ENCODE peak calls at places on chromosome 7, in eight cellular contexts. C, L, I, A, X, H, B and K are unnamed samples.

GRCh38 chr7:149635561-149636329 is 137.6 kb downstream of the ZNF467 start:
- DNase-seq in L (no peak), X (no peak), A (no peak), I (peak; percentile 94), H (no peak), C (no peak), B (no peak), K (peak; percentile 88)

GRCh38 chr7:116527521-116527920 is 2.7 kb downstream of the CAV1 start:
- DNase-seq in A (peak; percentile 59), L (no peak), X (no peak), I (no peak), C (no peak), H (no peak), B (no peak), K (no peak)

GRCh38 chr7:135190703-135191102 is 20.2 kb upstream of the CYREN start:
- DNase-seq in L (no peak), A (no peak), X (no peak), H (no peak), I (no peak), C (no peak), B (no peak), K (no peak)

GRCh38 chr7:75968561-75969001 is 25.8 kb downstream of the TMEM120A start:
- DNase-seq in A (no peak), C (no peak), B (no peak), X (peak; percentile 18), I (no peak), H (no peak), L (peak; percentile 79), K (no peak)

GRCh38 chr7:10802526-10802925 is 171.1 kb upstream of the PHF14 start:
- DNase-seq in C (no peak), A (peak; percentile 78), I (peak; percentile 77), L (no peak), B (no peak), X (no peak), H (no peak), K (no peak)

GRCh38 chr7:139023076-139023475 is 12.8 kb downstream of the ZC3HAV1L start:
- DNase-seq in L (no peak), C (no peak), X (no peak), A (no peak), B (no peak), I (no peak), H (no peak), K (no peak)

GRCh38 chr7:30968747-30969603 is 5.2 kb downstream of the GHRHR start:
- DNase-seq in L (no peak), H (no peak), C (no peak), I (no peak), X (peak; percentile 38), A (no peak), B (no peak), K (no peak)

GRCh38 chr7:82235710-82236109 is 207.9 kb downstream of the CACNA2D1 start:
- DNase-seq in C (no peak), X (no peak), H (no peak), B (no peak), L (no peak), I (no peak), A (peak; percentile 53), K (no peak)

GRCh38 chr7:35370694-35371093 is 116.8 kb upstream of the TBX20 start:
- DNase-seq in L (no peak), I (no peak), C (no peak), A (no peak), H (no peak), B (no peak), X (no peak), K (no peak)

GRCh38 chr7:96837583-96837982 is 127.9 kb upstream of the SEM1 start:
- DNase-seq in I (no peak), A (no peak), X (no peak), B (no peak), H (no peak), C (no peak), L (no peak), K (no peak)

GRCh38 chr7:46583606-46584005 is 662.5 kb upstream of the IGFBP3 start:
- DNase-seq in X (no peak), C (no peak), L (no peak), A (peak; percentile 90), H (no peak), B (no peak), I (no peak), K (no peak)

GRCh38 chr7:130423636-130424035 is 17.2 kb downstream of the CEP41 start:
- DNase-seq in L (no peak), H (no peak), B (no peak), X (no peak), A (no peak), C (no peak), I (no peak), K (no peak)

GRCh38 chr7:100627238-100627549 is 14.2 kb downstream of the TFR2 start:
- DNase-seq in L (no peak), A (no peak), B (no peak), I (no peak), X (no peak), H (no peak), C (no peak), K (no peak)
- H3K27ac ChIP-seq in L (no peak overlapping the region), A (no peak overlapping the region), B (no peak overlapping the region), I (no peak overlapping the region), X (no peak overlapping the region), H (no peak overlapping the region), C (peak overlapping the region; percentile 71), K (no peak overlapping the region)

GRCh38 chr7:55140221-55140980 is 121.6 kb downstream of the EGFR start:
- DNase-seq in H (no peak), L (no peak), I (no peak), A (peak; percentile 60), X (no peak), B (no peak), C (no peak), K (no peak)
- H3K27ac ChIP-seq in H (no peak overlapping the region), L (peak overlapping the region; percentile 69), I (no peak overlapping the region), A (peak overlapping the region; percentile 39), X (no peak overlapping the region), B (no peak overlapping the region), C (no peak overlapping the region), K (no peak overlapping the region)

DNA sequence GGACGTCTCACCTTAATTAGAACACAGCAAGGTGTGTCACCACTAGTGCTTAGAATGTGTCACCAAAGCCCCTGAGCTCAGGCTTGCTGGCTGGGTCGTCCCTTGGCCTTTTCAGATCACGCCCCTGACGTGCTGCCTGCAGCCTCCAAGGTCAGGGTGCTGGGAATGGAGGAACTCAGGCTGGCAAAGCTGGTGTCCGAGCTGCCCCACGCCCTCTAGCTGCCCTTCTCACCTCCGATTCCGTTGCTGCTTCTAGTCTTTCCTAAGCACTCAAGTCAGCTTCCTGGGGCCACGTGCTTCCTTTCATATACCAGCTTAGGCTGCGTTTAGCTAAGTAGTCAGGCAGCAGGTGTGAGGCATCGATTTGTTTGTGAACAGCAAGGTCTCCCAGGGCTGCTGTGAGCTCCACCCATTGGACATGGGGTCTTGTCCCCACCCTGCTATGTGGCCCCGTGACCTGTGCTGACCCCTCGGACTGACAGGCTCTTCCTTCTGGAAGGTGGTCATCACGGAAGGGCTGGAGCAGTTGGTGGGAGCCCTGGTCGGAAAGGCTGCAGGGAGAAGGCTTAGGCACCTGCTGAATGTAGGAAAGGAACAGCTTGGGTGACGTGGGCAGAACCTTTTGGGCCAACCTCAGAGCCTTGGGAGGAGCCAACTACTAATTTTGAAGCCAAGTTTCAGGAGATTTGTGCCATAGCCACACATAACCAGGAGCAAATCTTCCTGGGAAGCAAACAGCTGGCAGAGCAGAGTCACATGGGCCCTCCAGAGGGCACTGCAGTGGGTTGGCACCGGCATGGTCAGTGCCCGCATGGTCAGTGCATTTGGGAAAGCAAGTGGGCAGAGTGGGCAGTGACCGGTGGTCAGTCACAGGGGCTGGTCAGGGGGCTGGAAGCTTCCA is 28.8 kb downstream of the VIPR2 start:
- DNase-seq in A (no peak), B (no peak), C (peak; percentile 37), I (no peak), X (no peak), L (peak; percentile 14), H (no peak), K (peak; percentile 55)
- H3K27ac ChIP-seq in A (no peak overlapping the region), B (no peak overlapping the region), C (no peak overlapping the region), I (no peak overlapping the region), X (no peak overlapping the region), L (no peak overlapping the region), H (no peak overlapping the region), K (no peak overlapping the region)

GRCh38 chr7:25496394-25497103 is 268.3 kb upstream of the NPVF start:
- DNase-seq in H (no peak), B (no peak), A (no peak), L (no peak), I (no peak), C (no peak), X (no peak), K (no peak)

GRCh38 chr7:25493811-25494366 is 265.6 kb upstream of the NPVF start:
- DNase-seq in X (no peak), B (no peak), A (no peak), I (no peak), C (no peak), H (no peak), L (no peak), K (no peak)

GRCh38 chr7:25495905-25496304 is 267.6 kb upstream of the NPVF start:
- DNase-seq in B (no peak), X (no peak), A (no peak), L (no peak), I (no peak), C (no peak), H (no peak), K (no peak)

DNA sequence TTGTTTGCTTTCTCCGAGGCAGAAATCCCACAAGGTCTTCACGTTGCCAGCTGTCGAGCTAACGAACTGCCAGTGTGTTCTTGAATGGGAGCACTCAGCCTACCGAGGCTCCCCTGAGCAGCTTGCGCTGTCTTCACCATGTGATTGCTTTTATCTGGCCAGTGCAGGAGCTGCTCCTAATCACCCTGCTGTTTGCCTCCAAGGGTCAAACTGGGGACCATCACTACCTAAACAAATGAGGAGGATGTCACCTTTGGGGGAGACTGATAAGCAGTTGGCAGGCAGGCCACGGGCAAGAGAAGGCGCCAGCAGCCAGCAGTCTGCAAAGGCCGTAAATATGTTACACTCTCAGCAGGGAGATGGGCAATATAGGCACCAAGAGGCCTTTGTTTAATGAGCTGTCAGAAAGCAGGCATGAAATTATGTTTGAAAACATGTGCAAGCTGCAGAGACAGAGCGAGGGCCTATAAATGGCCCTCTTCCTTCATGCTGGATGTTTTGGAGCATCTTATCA is 267.1 kb upstream of the NPVF start:
- DNase-seq in B (no peak), A (no peak), L (no peak), I (peak; percentile 85), C (no peak), H (peak; percentile 52), X (no peak), K (peak; percentile 66)
- H3K27ac ChIP-seq in B (peak overlapping the region; percentile 58), A (no peak overlapping the region), L (no peak overlapping the region), I (no peak overlapping the region), C (no peak overlapping the region), H (peak overlapping the region; percentile 12), X (no peak overlapping the region), K (peak overlapping the region; percentile 74)

DNA sequence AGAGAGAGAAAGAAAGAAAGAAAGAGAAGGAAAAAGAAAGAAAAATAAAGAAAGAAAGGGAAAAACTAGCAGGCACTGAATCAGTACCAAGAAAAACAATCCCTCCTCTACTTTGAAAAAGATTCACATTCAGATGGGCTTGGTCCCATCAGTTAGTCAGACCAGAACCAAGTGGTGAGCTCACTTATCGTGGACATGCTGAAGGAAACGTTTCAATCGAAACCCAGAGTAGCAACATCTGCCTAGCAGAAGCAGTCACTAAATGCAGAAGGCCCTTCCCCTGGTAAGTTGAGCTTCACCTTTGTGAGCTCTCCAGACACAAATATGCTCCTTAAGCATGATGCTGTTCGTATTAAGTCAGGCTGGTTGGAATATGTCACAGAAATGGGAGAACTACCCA is 167.7 kb downstream of the TRIL start:
- DNase-seq in H (no peak), C (no peak), B (no peak), A (peak; percentile 63), I (no peak), L (no peak), X (no peak), K (no peak)
- H3K27ac ChIP-seq in H (no peak overlapping the region), C (no peak overlapping the region), B (no peak overlapping the region), A (peak overlapping the region; percentile 29), I (no peak overlapping the region), L (no peak overlapping the region), X (no peak overlapping the region), K (no peak overlapping the region)